ENCODE peak calls at places on chromosomes 4 and X, in four cellular contexts. One of them, this sample, is unnamed.

GRCh38 chrX:150411656-150412055 is 48.5 kb downstream of the MAMLD1 start:
- DNase-seq in K562: no peak
- DNase-seq in GM12891: no peak
- DNase-seq in HepG2: no peak
- DNase-seq in this sample: no peak

GRCh38 chrX:72461766-72462165 is 110.9 kb downstream of the HDAC8 start:
- DNase-seq in K562: no peak
- DNase-seq in GM12891: no peak
- DNase-seq in HepG2: no peak
- DNase-seq in this sample: no peak

GRCh38 chrX:103791233-103791632 is 14.6 kb downstream of the PLP1 start:
- DNase-seq in K562: no peak
- DNase-seq in GM12891: no peak
- DNase-seq in HepG2: no peak
- DNase-seq in this sample: no peak

GRCh38 chr4:126267689-126268088 is 952.9 kb downstream of the FAT4 start:
- DNase-seq in K562: no peak
- DNase-seq in GM12891: no peak
- DNase-seq in HepG2: no peak
- DNase-seq in this sample: no peak

GRCh38 chr4:102007959-102008425 is 217.5 kb downstream of the BANK1 start:
- DNase-seq in K562: no peak
- DNase-seq in GM12891: peak
- DNase-seq in HepG2: no peak
- DNase-seq in this sample: no peak

GRCh38 chr4:138290803-138291202 is 48.7 kb upstream of the SLC7A11 start:
- DNase-seq in K562: no peak
- DNase-seq in GM12891: no peak
- DNase-seq in HepG2: no peak
- DNase-seq in this sample: no peak

GRCh38 chrX:11619426-11619825 is 46.3 kb downstream of the ARHGAP6 start:
- DNase-seq in K562: no peak
- DNase-seq in GM12891: no peak
- DNase-seq in HepG2: no peak
- DNase-seq in this sample: no peak

GRCh38 chrX:20530319-20530979 is 263.7 kb upstream of the RPS6KA3 start:
- DNase-seq in K562: peak
- DNase-seq in GM12891: no peak
- DNase-seq in HepG2: peak
- DNase-seq in this sample: no peak

GRCh38 chr4:71545168-71545567 is 206.3 kb downstream of the SLC4A4 start:
- DNase-seq in K562: no peak
- DNase-seq in GM12891: no peak
- DNase-seq in HepG2: no peak
- DNase-seq in this sample: no peak

GRCh38 chr4:56874166-56874565 is 33.5 kb upstream of the REST start:
- DNase-seq in K562: no peak
- DNase-seq in GM12891: no peak
- DNase-seq in HepG2: no peak
- DNase-seq in this sample: no peak

GRCh38 chr4:13511101-13511500 is 27.0 kb upstream of the RAB28 start:
- DNase-seq in K562: no peak
- DNase-seq in GM12891: no peak
- DNase-seq in HepG2: no peak
- DNase-seq in this sample: no peak

GRCh38 chr4:110615366-110616161 is 7.3 kb downstream of the PITX2 start:
- DNase-seq in K562: no peak
- DNase-seq in GM12891: no peak
- DNase-seq in HepG2: no peak
- DNase-seq in this sample: no peak

GRCh38 chr4:145216532-145216931 is 36.1 kb upstream of the OTUD4 start:
- DNase-seq in K562: no peak
- DNase-seq in GM12891: no peak
- DNase-seq in HepG2: no peak
- DNase-seq in this sample: no peak

GRCh38 chr4:385934-386707 is 48.5 kb downstream of the ZNF141 start:
- DNase-seq in K562: no peak
- DNase-seq in GM12891: no peak
- DNase-seq in HepG2: no peak
- DNase-seq in this sample: no peak

GRCh38 chrX:44954562-44954961 is 81.6 kb downstream of the KDM6A start:
- DNase-seq in K562: no peak
- DNase-seq in GM12891: no peak
- DNase-seq in HepG2: no peak
- DNase-seq in this sample: no peak

GRCh38 chr4:90349632-90350031 is 222.4 kb downstream of the CCSER1 start:
- DNase-seq in K562: no peak
- DNase-seq in GM12891: no peak
- DNase-seq in HepG2: no peak
- DNase-seq in this sample: no peak

GRCh38 chrX:790031-790430 is 159.4 kb downstream of the SHOX start:
- DNase-seq in K562: no peak
- DNase-seq in GM12891: no peak
- DNase-seq in HepG2: no peak
- DNase-seq in this sample: no peak

GRCh38 chr4:526189-526909 is 27.3 kb downstream of the PIGG start:
- DNase-seq in K562: no peak
- DNase-seq in GM12891: no peak
- DNase-seq in HepG2: no peak
- DNase-seq in this sample: no peak

GRCh38 chrX:125791781-125792180 is 374.3 kb downstream of the DCAF12L2 start:
- DNase-seq in K562: no peak
- DNase-seq in GM12891: no peak
- DNase-seq in HepG2: no peak
- DNase-seq in this sample: no peak

GRCh38 chr4:13944095-13944501 is 316.6 kb upstream of the BOD1L1 start:
- DNase-seq in K562: no peak
- DNase-seq in GM12891: no peak
- DNase-seq in HepG2: no peak
- DNase-seq in this sample: no peak

GRCh38 chr4:169971456-169972015 is 54.7 kb downstream of the MFAP3L start:
- DNase-seq in K562: no peak
- DNase-seq in GM12891: no peak
- DNase-seq in HepG2: no peak
- DNase-seq in this sample: no peak

GRCh38 chrX:143988356-143988755 is 104.5 kb downstream of the UBE2NL start:
- DNase-seq in K562: no peak
- DNase-seq in GM12891: no peak
- DNase-seq in HepG2: no peak
- DNase-seq in this sample: no peak

GRCh38 chrX:63470506-63470905 is 119.4 kb upstream of the SPIN4 start:
- DNase-seq in K562: no peak
- DNase-seq in GM12891: no peak
- DNase-seq in HepG2: no peak
- DNase-seq in this sample: no peak

GRCh38 chr4:89599026-89599425 is 237.9 kb downstream of the SNCA start:
- DNase-seq in K562: no peak
- DNase-seq in GM12891: no peak
- DNase-seq in HepG2: no peak
- DNase-seq in this sample: no peak

GRCh38 chr4:158255727-158256324 is 45.5 kb downstream of the TMEM144 start:
- DNase-seq in K562: peak
- DNase-seq in GM12891: no peak
- DNase-seq in HepG2: peak
- DNase-seq in this sample: no peak

GRCh38 chr4:155735506-155735905 is 23.3 kb upstream of the GUCY1B1 start:
- DNase-seq in K562: no peak
- DNase-seq in GM12891: no peak
- DNase-seq in HepG2: no peak
- DNase-seq in this sample: no peak

GRCh38 chrX:79146552-79147390 is 2.3 kb downstream of the GPR174 start:
- DNase-seq in K562: no peak
- DNase-seq in GM12891: no peak
- DNase-seq in HepG2: no peak
- DNase-seq in this sample: no peak

GRCh38 chr4:48439988-48440387 is 43.2 kb upstream of the SLC10A4 start:
- DNase-seq in K562: no peak
- DNase-seq in GM12891: no peak
- DNase-seq in HepG2: no peak
- DNase-seq in this sample: no peak

GRCh38 chr4:48432017-48432416 is 51.1 kb upstream of the SLC10A4 start:
- DNase-seq in K562: no peak
- DNase-seq in GM12891: no peak
- DNase-seq in HepG2: no peak
- DNase-seq in this sample: no peak

GRCh38 chr4:48431401-48431800 is 51.7 kb upstream of the SLC10A4 start:
- DNase-seq in K562: no peak
- DNase-seq in GM12891: no peak
- DNase-seq in HepG2: no peak
- DNase-seq in this sample: no peak

GRCh38 chr4:48436318-48436717 is 46.8 kb upstream of the SLC10A4 start:
- DNase-seq in K562: no peak
- DNase-seq in GM12891: no peak
- DNase-seq in HepG2: no peak
- DNase-seq in this sample: no peak
- TF ChIP-seq POLR2AphosphoS5 in K562: no peak
- TF ChIP-seq POLR2AphosphoS5 in GM12891: no peak
- TF ChIP-seq POLR2AphosphoS5 in HepG2: no peak
- TF ChIP-seq POLR2AphosphoS5 in this sample: no peak

DNA sequence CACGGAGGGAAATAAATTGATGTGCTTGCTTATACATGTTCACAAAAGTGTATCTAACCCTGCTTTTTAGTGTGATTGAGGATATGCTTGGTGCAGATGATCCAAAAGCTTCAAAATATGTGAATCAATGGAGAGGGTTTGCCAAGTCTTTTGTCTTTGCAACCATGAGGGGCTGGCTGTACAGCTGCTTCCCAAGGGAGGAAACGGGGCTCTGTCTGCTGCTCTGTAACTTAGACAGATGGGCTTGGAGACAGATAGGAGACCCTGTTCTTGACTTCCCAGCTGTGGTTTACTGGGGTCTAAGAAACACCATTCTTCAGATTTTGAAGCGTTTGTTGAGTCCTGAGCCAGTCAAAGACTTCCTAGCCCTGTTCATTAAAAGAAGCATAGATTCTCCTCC is 152.3 kb downstream of the DCLK2 start:
- DNase-seq in K562: no peak
- DNase-seq in GM12891: no peak
- DNase-seq in HepG2: no peak
- DNase-seq in this sample: no peak
- TF ChIP-seq TAF1 in K562: no peak
- TF ChIP-seq TAF1 in GM12891: no peak
- TF ChIP-seq TAF1 in HepG2: no peak
- TF ChIP-seq TAF1 in this sample: no peak

GRCh38 chrX:46545111-46546005 is at the start of gene ZNF674:
- DNase-seq in K562: peak
- DNase-seq in GM12891: peak
- DNase-seq in HepG2: peak
- DNase-seq in this sample: peak
- TF ChIP-seq POLR2AphosphoS5 in K562: no peak
- TF ChIP-seq POLR2AphosphoS5 in GM12891: no peak
- TF ChIP-seq POLR2AphosphoS5 in HepG2: peak
- TF ChIP-seq POLR2AphosphoS5 in this sample: peak

DNA sequence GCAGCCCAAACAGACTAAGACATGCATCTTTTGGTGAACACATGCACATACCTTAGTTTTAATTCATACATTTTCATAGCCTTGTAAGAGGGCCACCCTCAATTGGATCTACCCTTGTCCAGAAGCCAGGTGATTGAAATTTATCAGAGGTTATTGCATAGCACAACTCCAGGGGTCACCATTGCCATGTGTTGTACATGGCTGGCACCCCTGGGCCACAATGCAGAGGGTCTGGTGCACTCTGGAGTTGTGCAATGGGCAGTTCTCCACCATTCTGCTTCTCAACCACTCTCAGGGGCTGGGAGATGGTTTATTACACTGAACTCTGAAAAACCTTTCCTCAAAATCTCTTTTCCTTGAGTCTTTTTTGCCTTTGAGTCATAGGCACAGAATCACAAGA is 184.4 kb upstream of the CXorf66 start:
- DNase-seq in K562: no peak
- DNase-seq in GM12891: no peak
- DNase-seq in HepG2: no peak
- DNase-seq in this sample: no peak
- TF ChIP-seq TAF1 in K562: no peak
- TF ChIP-seq TAF1 in GM12891: no peak
- TF ChIP-seq TAF1 in HepG2: no peak
- TF ChIP-seq TAF1 in this sample: no peak

GRCh38 chr4:112516401-112517066 is 554 bp upstream of the NEUROG2 start:
- DNase-seq in K562: peak
- DNase-seq in GM12891: peak
- DNase-seq in HepG2: no peak
- DNase-seq in this sample: no peak

GRCh38 chr4:112516076-112516385 is at the start of gene NEUROG2:
- DNase-seq in K562: no peak
- DNase-seq in GM12891: no peak
- DNase-seq in HepG2: no peak
- DNase-seq in this sample: no peak

GRCh38 chr4:112518675-112519074 is 2.7 kb upstream of the NEUROG2 start:
- DNase-seq in K562: no peak
- DNase-seq in GM12891: no peak
- DNase-seq in HepG2: no peak
- DNase-seq in this sample: no peak

GRCh38 chr4:112517911-112518310 is 1.9 kb upstream of the NEUROG2 start:
- DNase-seq in K562: no peak
- DNase-seq in GM12891: no peak
- DNase-seq in HepG2: no peak
- DNase-seq in this sample: no peak

GRCh38 chr4:112517067-112517588 is 1.1 kb upstream of the NEUROG2 start:
- DNase-seq in K562: peak
- DNase-seq in GM12891: no peak
- DNase-seq in HepG2: no peak
- DNase-seq in this sample: no peak
- TF ChIP-seq POLR2AphosphoS5 in K562: no peak
- TF ChIP-seq POLR2AphosphoS5 in GM12891: no peak
- TF ChIP-seq POLR2AphosphoS5 in HepG2: no peak
- TF ChIP-seq POLR2AphosphoS5 in this sample: no peak

GRCh38 chr4:100190643-100191600 is 654 bp upstream of the DDIT4L start:
- DNase-seq in K562: no peak
- DNase-seq in GM12891: no peak
- DNase-seq in HepG2: no peak
- DNase-seq in this sample: no peak
- TF ChIP-seq TAF1 in K562: no peak
- TF ChIP-seq TAF1 in GM12891: no peak
- TF ChIP-seq TAF1 in HepG2: no peak
- TF ChIP-seq TAF1 in this sample: no peak